ENCODE peak calls at places on chromosome 16, in six cellular contexts. P is fibroblast of the aortic adventitia, M is SW480, S is M059J, Y is brain microvascular endothelial cell, F is amniotic stem cell. T is an unnamed sample.

GRCh38 chr16:3618782-3619166 is 7.4 kb upstream of the SLX4 start:
- DNase-seq in P (no peak), M (peak; percentile 14), S (peak; percentile 79), Y (no peak), F (no peak), T (no peak)

GRCh38 chr16:51134269-51134812 is 16.7 kb downstream of the SALL1 start:
- DNase-seq in P (no peak), M (no peak), S (no peak), Y (no peak), F (no peak), T (no peak)

GRCh38 chr16:89143201-89143741 is 28.3 kb upstream of the CDH15 start:
- DNase-seq in P (no peak), M (no peak), S (no peak), Y (no peak), F (no peak), T (no peak)

GRCh38 chr16:106623-107324 is 28.7 kb downstream of the MPG start:
- DNase-seq in P (peak; percentile 90), M (peak; percentile 69), S (peak; percentile 72), Y (peak; percentile 76), F (peak; percentile 74), T (peak; percentile 76)

GRCh38 chr16:50837324-50837723 is 95.4 kb downstream of the CYLD start:
- DNase-seq in P (no peak), M (no peak), S (no peak), Y (no peak), F (no peak), T (no peak)

GRCh38 chr16:598823-599739 is 9.2 kb downstream of the RAB40C start:
- DNase-seq in P (no peak), M (no peak), S (no peak), Y (no peak), F (no peak), T (no peak)

GRCh38 chr16:81480856-81481821 is 36.5 kb downstream of the CMIP start:
- DNase-seq in P (no peak), M (peak; percentile 73), S (peak; percentile 88), Y (peak; percentile 48), F (no peak), T (no peak)

GRCh38 chr16:84464116-84464515 is 40.3 kb downstream of the MEAK7 start:
- DNase-seq in P (no peak), M (no peak), S (no peak), Y (no peak), F (no peak), T (no peak)

T was measured in SK-MEL-5.